ENCODE peak calls at places on chromosome 4, in four cellular contexts. T is A549, K is HTR-8/SVneo, X is progenitor cell of endocrine pancreas. D is an unnamed sample.

GRCh38 chr4:1410491-1411325 is 4.5 kb upstream of the NKX1-1 start:
- DNase-seq in T (no peak), K (peak), X (peak), D (peak)

GRCh38 chr4:16026155-16026761 is 57.6 kb downstream of the PROM1 start:
- DNase-seq in T (peak), K (peak), X (no peak), D (peak)

GRCh38 chr4:113049421-113050355 is at the start of gene ANK2:
- DNase-seq in T (no peak), K (no peak), X (peak), D (no peak)

GRCh38 chr4:22417408-22417807 is 98.5 kb downstream of the ADGRA3 start:
- DNase-seq in T (no peak), K (no peak), X (no peak), D (no peak)

GRCh38 chr4:101222156-101222845 is 125.0 kb downstream of the PPP3CA start:
- DNase-seq in T (no peak), K (no peak), X (no peak), D (no peak)

GRCh38 chr4:144787365-144788263 is 141.7 kb downstream of the HHIP start:
- DNase-seq in T (peak), K (peak), X (no peak), D (no peak)

GRCh38 chr4:2248821-2249261 is 6.9 kb upstream of the HAUS3 start:
- DNase-seq in T (no peak), K (no peak), X (no peak), D (no peak)

GRCh38 chr4:53702334-53703266 is 111.3 kb upstream of the LNX1 start:
- DNase-seq in T (peak), K (peak), X (no peak), D (peak)

GRCh38 chr4:140004580-140005314 is 149.2 kb downstream of the MAML3 start:
- DNase-seq in T (no peak), K (no peak), X (no peak), D (no peak)